ENCODE peak calls at places on chromosomes 5 and 9, in seven cellular contexts. R, H, B, M, W, V and Y are unnamed samples.

GRCh38 chr9:137406876-137407589 is 15.9 kb downstream of the EXD3 start:
- DNase-seq in B (peak; percentile 77), V (no peak), W (no peak), M (peak; percentile 47), H (no peak), R (peak; percentile 91), Y (peak; percentile 69)

GRCh38 chr5:115977988-115978387 is 15.7 kb downstream of the LVRN start:
- DNase-seq in H (peak; percentile 57), R (no peak), W (no peak), M (peak; percentile 85), V (peak; percentile 38), B (no peak), Y (no peak)

GRCh38 chr9:89497978-89498844 is at the start of gene SEMA4D:
- DNase-seq in B (peak; percentile 59), W (peak; percentile 53), H (peak; percentile 43), R (peak; percentile 95), V (peak; percentile 84), M (peak; percentile 10), Y (peak; percentile 72)

GRCh38 chr5:108884736-108885135 is 137.0 kb downstream of the FER start:
- DNase-seq in V (no peak), M (peak; percentile 83), W (no peak), B (no peak), H (no peak), R (no peak), Y (no peak)

GRCh38 chr9:16304301-16304700 is 566.2 kb downstream of the BNC2 start:
- DNase-seq in B (no peak), V (no peak), M (no peak), W (no peak), R (no peak), H (no peak), Y (no peak)

GRCh38 chr9:82673904-82674303 is 389.0 kb downstream of the RASEF start:
- DNase-seq in R (no peak), M (no peak), V (no peak), B (no peak), H (no peak), W (no peak), Y (no peak)

GRCh38 chr9:74643303-74643933 is 146.3 kb downstream of the RORB start:
- DNase-seq in R (no peak), M (no peak), H (no peak), V (no peak), W (no peak), B (no peak), Y (no peak)

GRCh38 chr9:137236238-137236935 is 4.7 kb upstream of the TUBB4B start:
- DNase-seq in W (no peak), H (peak; percentile 29), V (peak; percentile 75), M (peak; percentile 69), R (peak; percentile 94), B (peak; percentile 91), Y (peak; percentile 88)

GRCh38 chr9:24073237-24073636 is 247.2 kb upstream of the ELAVL2 start:
- DNase-seq in B (no peak), V (no peak), R (peak; percentile 58), M (no peak), H (no peak), W (no peak), Y (no peak)

GRCh38 chr5:14447958-14448881 is 133.4 kb upstream of the OTULINL start:
- DNase-seq in R (no peak), V (no peak), M (peak; percentile 93), B (no peak), H (no peak), W (no peak), Y (no peak)

GRCh38 chr5:179270581-179271300 is 74.5 kb downstream of the ADAMTS2 start:
- DNase-seq in M (peak; percentile 95), R (no peak), H (peak; percentile 66), B (no peak), V (no peak), W (no peak), Y (peak; percentile 29)

GRCh38 chr9:2180704-2181103 is 165.6 kb downstream of the SMARCA2 start:
- DNase-seq in W (no peak), V (no peak), M (no peak), H (no peak), B (no peak), R (peak; percentile 62), Y (no peak)

GRCh38 chr9:72665421-72665820 is 144.0 kb downstream of the TMC1 start:
- DNase-seq in H (peak; percentile 1), W (no peak), V (no peak), B (no peak), R (no peak), M (peak; percentile 83), Y (no peak)

GRCh38 chr5:155556700-155557099 is 543.1 kb downstream of the KIF4B start:
- DNase-seq in H (no peak), R (no peak), W (no peak), M (no peak), V (no peak), B (no peak), Y (no peak)

GRCh38 chr9:21605489-21605931 is 123.4 kb upstream of the IFNE start:
- DNase-seq in M (peak; percentile 95), V (no peak), W (no peak), H (peak; percentile 64), R (no peak), B (no peak), Y (no peak)

GRCh38 chr5:176353533-176353932 is 8.0 kb downstream of the KIAA1191 start:
- DNase-seq in W (no peak), M (no peak), B (no peak), H (no peak), R (no peak), V (no peak), Y (no peak)

GRCh38 chr9:118059520-118060278 is 355.5 kb downstream of the TLR4 start:
- DNase-seq in B (peak; percentile 44), M (peak; percentile 11), R (peak; percentile 77), H (no peak), V (no peak), W (no peak), Y (no peak)

GRCh38 chr9:76718166-76718565 is 46.1 kb upstream of the PCA3 start:
- DNase-seq in R (peak; percentile 53), H (no peak), V (no peak), B (no peak), M (no peak), W (no peak), Y (no peak)
- TF ChIP-seq CTCF in R (peak; percentile 36), H (no peak), V (no peak), B (peak; percentile 32), M (no peak), W (peak; percentile 19), Y (no peak)

DNA sequence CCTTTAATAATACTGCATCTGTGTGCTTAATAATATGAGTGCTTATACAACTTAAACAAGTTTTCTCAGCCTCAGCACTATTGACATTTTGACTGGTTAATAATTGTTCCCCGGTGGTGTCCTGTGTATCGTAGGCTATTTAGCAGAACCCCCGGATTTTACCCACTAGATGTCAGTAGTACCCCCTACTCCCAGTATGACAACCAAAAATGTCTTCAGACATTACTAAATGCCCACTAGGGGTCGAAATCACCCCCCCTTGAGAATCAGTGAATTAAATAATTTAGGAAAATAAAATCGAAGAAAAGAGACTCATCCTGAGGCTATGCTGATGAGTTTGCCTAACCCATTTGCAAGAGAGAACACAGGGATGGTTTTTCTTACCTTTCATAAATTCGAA is 166.3 kb downstream of the ATP10B start:
- DNase-seq in H (no peak), W (no peak), M (no peak), V (no peak), R (peak; percentile 75), B (no peak), Y (no peak)
- TF ChIP-seq CTCF in H (no peak), W (peak; percentile 27), M (no peak), V (no peak), R (peak; percentile 89), B (peak; percentile 56), Y (peak; percentile 58)

GRCh38 chr5:72510610-72511121 is 3.5 kb upstream of the ZNF366 start:
- DNase-seq in R (no peak), V (no peak), W (no peak), B (no peak), H (no peak), M (peak; percentile 93), Y (no peak)

GRCh38 chr5:72507360-72508238 is at the start of gene ZNF366:
- DNase-seq in W (no peak), H (no peak), R (no peak), M (no peak), B (no peak), V (no peak), Y (no peak)

GRCh38 chr5:72506150-72506549 is 1.1 kb downstream of the ZNF366 start:
- DNase-seq in B (no peak), R (no peak), W (no peak), H (no peak), M (no peak), V (no peak), Y (no peak)

GRCh38 chr5:72509401-72509800 is 2.2 kb upstream of the ZNF366 start:
- DNase-seq in R (no peak), M (no peak), H (no peak), B (no peak), V (no peak), W (no peak), Y (no peak)

DNA sequence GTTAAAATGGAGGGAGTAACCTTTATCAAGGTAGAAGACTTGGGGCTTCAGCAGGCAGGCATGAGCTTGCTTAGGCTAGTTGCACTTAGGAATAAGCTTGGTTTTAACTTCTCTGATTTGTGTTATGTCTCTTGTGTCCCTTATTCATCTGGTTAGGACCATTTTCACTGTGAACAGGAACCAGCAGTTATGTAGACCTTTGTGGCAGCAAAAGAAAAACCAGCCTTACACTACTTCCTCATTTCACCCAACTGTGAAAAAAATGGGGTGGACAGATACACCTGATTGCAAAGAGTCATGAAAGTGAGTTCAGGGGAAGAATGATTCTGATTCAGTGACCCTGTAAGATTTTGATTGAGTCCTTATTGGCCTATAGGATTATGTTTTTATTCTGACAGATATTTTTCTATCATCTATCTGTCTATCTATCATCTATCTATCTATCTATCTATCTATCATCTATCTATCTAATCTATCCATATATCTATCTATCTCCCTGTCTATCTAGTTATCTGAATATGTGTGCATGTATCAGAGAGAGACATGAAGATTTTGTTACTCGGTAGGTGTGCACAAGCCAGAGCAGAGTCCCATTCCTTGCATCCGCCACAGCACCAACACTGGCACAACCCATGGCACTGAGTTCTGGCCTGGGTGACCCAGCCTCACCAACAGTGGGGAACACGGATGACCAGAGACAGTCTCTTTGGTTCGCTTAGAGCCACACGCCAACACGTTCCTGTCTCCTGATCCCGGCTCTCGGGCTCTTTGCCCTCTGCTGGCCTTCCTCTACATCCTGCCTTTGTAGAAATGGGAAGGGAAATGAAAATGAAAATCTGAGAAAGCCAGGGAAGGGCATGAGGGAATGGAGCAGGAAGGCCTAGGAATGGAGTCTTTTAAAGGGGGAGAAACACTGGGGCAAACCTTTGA is 1.3 kb upstream of the ZNF366 start:
- DNase-seq in B (no peak), M (no peak), H (no peak), R (no peak), V (no peak), W (no peak), Y (no peak)
- TF ChIP-seq CTCF in B (no peak), M (no peak), H (no peak), R (no peak), V (no peak), W (no peak), Y (no peak)

DNA sequence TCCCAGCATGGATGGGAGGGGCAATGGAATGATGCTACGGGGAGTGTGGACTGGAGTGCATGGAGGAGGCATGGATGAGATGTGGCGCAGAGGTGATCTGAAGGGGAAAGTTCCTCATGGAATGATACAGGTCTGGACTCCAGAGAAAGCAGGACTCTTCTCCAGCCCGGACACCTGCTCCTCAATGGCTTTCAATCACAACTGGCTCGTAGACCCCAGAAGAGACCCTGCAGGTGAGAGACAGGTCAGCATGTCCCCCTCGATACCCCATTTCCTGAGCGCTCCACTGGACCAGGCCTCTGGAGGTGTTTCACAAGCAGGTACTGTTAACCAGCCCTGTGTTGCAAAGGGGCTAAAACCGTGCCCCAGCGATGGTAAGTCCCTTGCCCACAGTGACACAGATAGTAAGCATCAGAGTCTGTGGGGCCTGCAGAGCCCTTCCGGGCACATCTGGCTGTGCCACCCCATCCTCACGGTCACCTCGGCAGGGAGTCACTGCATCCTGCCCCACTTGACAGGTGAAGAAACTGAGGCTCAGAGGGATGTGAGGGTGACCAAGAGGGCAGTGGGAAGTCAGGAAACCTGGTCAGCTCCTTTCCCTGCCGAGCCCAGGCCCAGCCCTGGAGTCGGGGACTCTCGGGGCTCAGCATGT is 5.5 kb upstream of the DPM2 start:
- DNase-seq in V (no peak), R (no peak), B (no peak), M (no peak), H (no peak), W (no peak), Y (no peak)
- TF ChIP-seq CTCF in V (no peak), R (no peak), B (no peak), M (no peak), H (no peak), W (no peak), Y (peak; percentile 57)